ENCODE peak calls at places on chromosome 3, in four cellular contexts. K is H1, S is GM12878, H is HepG2. W is an unnamed sample.

GRCh38 chr3:124951511-124952390 is 17.2 kb upstream of the MUC13 start:
- DNase-seq in K (no peak), S (no peak), H (no peak), W (no peak)

GRCh38 chr3:49924683-49925082 is 4.9 kb downstream of the MON1A start:
- DNase-seq in K (no peak), S (no peak), H (no peak), W (no peak)

GRCh38 chr3:14623569-14624051 is 28.0 kb upstream of the CCDC174 start:
- DNase-seq in K (no peak), S (no peak), H (no peak), W (no peak)

GRCh38 chr3:31941230-31941632 is 39.8 kb downstream of the OSBPL10 start:
- DNase-seq in K (no peak), S (no peak), H (peak), W (no peak)

GRCh38 chr3:190892328-190893011 is 30.0 kb upstream of the GMNC start:
- DNase-seq in K (no peak), S (no peak), H (no peak), W (no peak)

GRCh38 chr3:121072128-121072527 is 164.1 kb downstream of the STXBP5L start:
- DNase-seq in K (no peak), S (no peak), H (no peak), W (no peak)

GRCh38 chr3:120182613-120183524 is 88.6 kb upstream of the GSK3B start:
- DNase-seq in K (peak), S (no peak), H (no peak), W (no peak)

GRCh38 chr3:70097084-70097483 is 97.6 kb downstream of the SAMMSON start:
- DNase-seq in K (no peak), S (no peak), H (no peak), W (no peak)

GRCh38 chr3:70550723-70551319 is 238.4 kb upstream of the MDFIC2 start:
- DNase-seq in K (peak), S (no peak), H (peak), W (no peak)

GRCh38 chr3:177822826-177823225 is 625.5 kb upstream of the TBL1XR1 start:
- DNase-seq in K (no peak), S (no peak), H (no peak), W (no peak)

GRCh38 chr3:134406331-134407246 is 32.3 kb upstream of the AMOTL2 start:
- DNase-seq in K (peak), S (no peak), H (no peak), W (peak)

GRCh38 chr3:43212914-43213611 is 73.3 kb upstream of the SNRK start:
- DNase-seq in K (no peak), S (peak), H (no peak), W (no peak)

GRCh38 chr3:127697531-127698240 is 24.9 kb downstream of the ABTB1 start:
- DNase-seq in K (peak), S (peak), H (peak), W (no peak)

GRCh38 chr3:139414608-139415224 is 25.3 kb upstream of the COPB2 start:
- DNase-seq in K (no peak), S (no peak), H (no peak), W (no peak)

GRCh38 chr3:61526307-61526706 is 35.1 kb upstream of the PTPRG start:
- DNase-seq in K (no peak), S (no peak), H (no peak), W (no peak)

GRCh38 chr3:40939113-40940070 is 259.9 kb upstream of the CTNNB1 start:
- DNase-seq in K (no peak), S (no peak), H (no peak), W (no peak)

GRCh38 chr3:185049710-185050109 is 103.2 kb downstream of the C3orf70 start:
- DNase-seq in K (no peak), S (no peak), H (no peak), W (peak)

GRCh38 chr3:108036984-108037741 is 53.7 kb downstream of the CD47 start:
- DNase-seq in K (no peak), S (no peak), H (no peak), W (no peak)

GRCh38 chr3:190108789-190109188 is 11.9 kb downstream of the P3H2 start:
- DNase-seq in K (no peak), S (no peak), H (no peak), W (no peak)

GRCh38 chr3:30954431-30954830 is 60.0 kb upstream of the GADL1 start:
- DNase-seq in K (no peak), S (no peak), H (no peak), W (no peak)

GRCh38 chr3:108208831-108209230 is 13.4 kb downstream of the IFT57 start:
- DNase-seq in K (no peak), S (peak), H (no peak), W (no peak)

GRCh38 chr3:122754867-122755835 is 38.5 kb downstream of the HSPBAP1 start:
- DNase-seq in K (no peak), S (peak), H (peak), W (peak)

GRCh38 chr3:63921741-63922482 is 9.7 kb upstream of the SCAANT1 start:
- DNase-seq in K (no peak), S (peak), H (no peak), W (no peak)

GRCh38 chr3:154122096-154122911 is 1.1 kb downstream of the ARHGEF26 start:
- DNase-seq in K (peak), S (no peak), H (no peak), W (no peak)

GRCh38 chr3:11567516-11568467 is 75.9 kb downstream of the VGLL4 start:
- DNase-seq in K (no peak), S (no peak), H (no peak), W (no peak)

GRCh38 chr3:24763421-24763820 is 268.8 kb upstream of the THRB start:
- DNase-seq in K (no peak), S (no peak), H (no peak), W (no peak)
- TF ChIP-seq YY1 in K (no peak), S (no peak), H (no peak), W (no peak)

GRCh38 chr3:46692566-46692983 is 904 bp downstream of the ALS2CL start:
- DNase-seq in K (peak), S (no peak), H (no peak), W (no peak)
- TF ChIP-seq SUZ12 in K (no peak), S (no peak), H (no peak), W (no peak)

DNA sequence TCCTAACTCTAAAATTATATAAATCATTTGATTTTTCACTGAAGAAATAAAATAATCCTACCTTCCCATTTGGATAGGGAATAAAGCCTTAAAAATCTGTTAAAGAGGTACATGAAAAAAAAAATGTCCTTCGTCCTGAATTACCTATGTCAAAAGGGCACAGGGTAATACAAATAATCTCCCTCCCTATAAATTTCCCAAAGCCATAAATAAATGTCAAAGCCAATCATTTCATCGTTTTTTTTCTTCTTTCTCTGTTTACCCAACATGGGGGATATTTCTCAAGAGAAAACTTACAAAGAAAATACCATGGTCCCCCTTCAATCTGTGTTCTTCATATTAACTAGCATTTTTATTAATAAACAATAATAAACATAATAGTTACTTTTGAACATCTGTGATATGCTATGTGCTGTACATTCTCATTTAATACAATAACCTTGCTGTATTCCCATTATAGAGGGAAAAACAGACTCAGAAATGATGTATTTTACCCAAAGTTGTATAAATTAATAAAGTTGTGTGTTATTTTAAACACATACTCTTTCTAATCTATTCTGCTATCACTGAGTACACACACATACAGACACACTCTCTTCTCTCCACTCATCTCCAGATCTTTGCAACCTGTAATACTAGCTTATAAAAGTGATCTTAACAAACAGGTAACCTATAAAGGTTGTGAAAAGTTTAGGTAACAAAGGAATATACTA is 910 bp upstream of the ANKRD28 start:
- DNase-seq in K (no peak), S (no peak), H (no peak), W (no peak)
- H3K4me3 ChIP-seq in K (peak), S (no peak), H (peak), W (no peak)

GRCh38 chr3:19295208-19295607 is 146.9 kb downstream of the KCNH8 start:
- DNase-seq in K (no peak), S (no peak), H (no peak), W (no peak)
- TF ChIP-seq YY1 in K (no peak), S (no peak), H (no peak), W (no peak)

DNA sequence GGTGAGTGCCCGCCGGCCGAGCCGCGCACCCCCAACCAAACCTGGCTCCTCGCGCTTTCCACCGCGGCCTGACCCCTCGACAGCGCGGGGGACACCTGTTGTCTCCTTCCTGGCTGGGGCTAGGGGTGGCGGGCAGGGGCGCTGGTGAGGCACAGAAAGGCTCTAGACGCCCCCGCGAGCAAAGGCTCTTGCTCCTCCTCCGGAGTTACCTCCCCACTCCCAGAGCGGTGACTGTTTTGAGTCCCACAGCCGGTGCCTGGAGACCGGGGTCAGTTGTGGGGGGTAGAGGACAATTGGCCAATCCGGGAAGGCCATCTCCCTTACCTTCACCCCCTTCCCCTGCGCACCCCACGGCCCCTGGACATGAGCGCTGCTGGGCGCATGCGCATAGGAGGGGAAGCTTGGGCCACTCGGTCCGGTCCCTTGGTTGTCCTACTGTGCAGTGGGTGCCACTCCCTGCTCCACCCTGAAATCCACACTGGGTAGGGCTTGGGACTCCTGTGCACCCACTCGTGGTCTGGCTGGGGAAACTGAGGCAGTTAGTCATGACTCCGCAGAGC is 554 bp downstream of the CHST13 start:
- DNase-seq in K (no peak), S (no peak), H (peak), W (no peak)
- TF ChIP-seq SUZ12 in K (no peak), S (no peak), H (no peak), W (no peak)

W was measured in NT2/D1.